ENCODE peak calls at places on chromosomes 13 and 19, in seven cellular contexts. S is stimulated activated CD4-positive, alpha-beta T cell treated with anti-CD3 and anti-CD28 coated beads, TNF-alpha, amount 100 ng/mL, for 48 hours; N is SW 1271; O is anterior cingulate cortex; R is fibroblast of lung; E is EH; Q is AG09319. G is an unnamed sample.

GRCh38 chr19:42175952-42176648 is 41.4 kb downstream of the DEDD2 start:
- DNase-seq in N (no peak), S (no peak), Q (no peak), R (peak), E (peak), O (peak), G (no peak)

GRCh38 chr19:38044267-38045111 is 137.5 kb downstream of the SIPA1L3 start:
- DNase-seq in Q (no peak), N (no peak), R (peak), S (no peak), E (peak), O (no peak), G (no peak)

GRCh38 chr13:81171065-81171647 is 830.2 kb upstream of the SPRY2 start:
- DNase-seq in N (peak), E (peak), Q (no peak), O (no peak), R (peak), S (no peak), G (no peak)

GRCh38 chr13:80753951-80754350 is 413.0 kb upstream of the SPRY2 start:
- DNase-seq in S (no peak), N (no peak), O (no peak), Q (no peak), R (no peak), E (no peak), G (no peak)

GRCh38 chr19:44925114-44925891 is 10.9 kb downstream of the APOC1 start:
- DNase-seq in S (no peak), E (peak), R (peak), Q (no peak), O (peak), N (no peak), G (no peak)

GRCh38 chr19:38250821-38251563 is 5.2 kb downstream of the PPP1R14A start:
- DNase-seq in N (no peak), E (peak), Q (no peak), O (peak), R (no peak), S (no peak), G (peak)

GRCh38 chr19:38543807-38544568 is 73.8 kb downstream of the MAP4K1 start:
- DNase-seq in N (peak), E (peak), S (no peak), Q (peak), O (peak), R (peak), G (no peak)

GRCh38 chr13:30186644-30187431 is 120.5 kb downstream of the KATNAL1 start:
- DNase-seq in N (no peak), E (no peak), Q (no peak), O (no peak), R (peak), S (no peak), G (no peak)

GRCh38 chr19:3721900-3722442 is 13.8 kb downstream of the TJP3 start:
- DNase-seq in S (no peak), Q (no peak), O (no peak), E (no peak), R (no peak), N (no peak), G (no peak)

GRCh38 chr19:19406878-19407639 is 1.6 kb downstream of the GATAD2A start:
- DNase-seq in E (peak), S (no peak), Q (no peak), N (peak), R (peak), O (peak), G (no peak)

GRCh38 chr13:59533561-59534337 is 630.0 kb downstream of the DIAPH3 start:
- DNase-seq in N (peak), O (no peak), R (peak), Q (no peak), E (peak), S (no peak), G (no peak)

GRCh38 chr19:1811472-1811894 is 593 bp downstream of the ATP8B3 start:
- DNase-seq in E (peak), Q (no peak), R (peak), N (peak), O (no peak), S (peak), G (no peak)

GRCh38 chr13:110390572-110390971 is 83.5 kb downstream of the COL4A2 start:
- DNase-seq in O (no peak), S (no peak), R (peak), Q (peak), E (peak), N (no peak), G (no peak)

GRCh38 chr13:79874396-79875360 is 393.7 kb downstream of the NDFIP2 start:
- DNase-seq in O (no peak), Q (no peak), E (peak), R (peak), S (no peak), N (no peak), G (no peak)

GRCh38 chr13:84630486-84630885 is 748.2 kb upstream of the SLITRK1 start:
- DNase-seq in N (no peak), S (no peak), O (no peak), E (no peak), R (peak), Q (no peak), G (no peak)

GRCh38 chr13:24187185-24187584 is 26.7 kb downstream of the SPATA13 start:
- DNase-seq in R (peak), E (peak), N (no peak), S (no peak), O (no peak), Q (no peak), G (no peak)

GRCh38 chr19:42074513-42075363 is 1.2 kb upstream of the ZNF574 start:
- DNase-seq in S (no peak), O (no peak), N (no peak), E (no peak), Q (no peak), R (no peak), G (no peak)